ENCODE peak calls at places on chromosomes 5 and 9, in seven cellular contexts. One of them, this sample, is unnamed.

GRCh38 chr5:130795037-130795436 is 370.0 kb downstream of the HINT1 start:
- DNase-seq in hippocampal formation: no peak
- DNase-seq in SK-N-SH: no peak
- DNase-seq in choroid plexus epithelial cell: no peak
- DNase-seq in activated CD4-positive, alpha-beta T cell treated with anti-CD3 and anti-CD28 coated beads for 4 hours: no peak
- DNase-seq in NCI-H748 treated with DMSO at 0.1 percent for 48 hours: no peak
- DNase-seq in brain microvascular endothelial cell: peak; percentile 11
- DNase-seq in this sample: no peak

GRCh38 chr9:116574027-116574679 is 113.0 kb upstream of the TRIM32 start:
- DNase-seq in hippocampal formation: no peak
- DNase-seq in NCI-H748 treated with DMSO at 0.1 percent for 48 hours: no peak
- DNase-seq in SK-N-SH: peak; percentile 70
- DNase-seq in brain microvascular endothelial cell: no peak
- DNase-seq in choroid plexus epithelial cell: peak; percentile 16
- DNase-seq in activated CD4-positive, alpha-beta T cell treated with anti-CD3 and anti-CD28 coated beads for 4 hours: no peak
- DNase-seq in this sample: no peak

GRCh38 chr9:135608294-135608998 is 30.9 kb downstream of the GLT6D1 start:
- DNase-seq in SK-N-SH: peak; percentile 23
- DNase-seq in NCI-H748 treated with DMSO at 0.1 percent for 48 hours: no peak
- DNase-seq in activated CD4-positive, alpha-beta T cell treated with anti-CD3 and anti-CD28 coated beads for 4 hours: no peak
- DNase-seq in brain microvascular endothelial cell: no peak
- DNase-seq in choroid plexus epithelial cell: no peak
- DNase-seq in hippocampal formation: no peak
- DNase-seq in this sample: no peak

GRCh38 chr5:61662670-61663069 is 330.6 kb downstream of the ZSWIM6 start:
- DNase-seq in choroid plexus epithelial cell: no peak
- DNase-seq in NCI-H748 treated with DMSO at 0.1 percent for 48 hours: no peak
- DNase-seq in hippocampal formation: no peak
- DNase-seq in SK-N-SH: no peak
- DNase-seq in brain microvascular endothelial cell: no peak
- DNase-seq in activated CD4-positive, alpha-beta T cell treated with anti-CD3 and anti-CD28 coated beads for 4 hours: no peak
- DNase-seq in this sample: no peak

GRCh38 chr9:22657713-22658112 is 211.1 kb downstream of the DMRTA1 start:
- DNase-seq in brain microvascular endothelial cell: no peak
- DNase-seq in hippocampal formation: no peak
- DNase-seq in choroid plexus epithelial cell: no peak
- DNase-seq in SK-N-SH: no peak
- DNase-seq in NCI-H748 treated with DMSO at 0.1 percent for 48 hours: no peak
- DNase-seq in activated CD4-positive, alpha-beta T cell treated with anti-CD3 and anti-CD28 coated beads for 4 hours: no peak
- DNase-seq in this sample: no peak

GRCh38 chr9:92440751-92441046 is 16.4 kb upstream of the OMD start:
- DNase-seq in activated CD4-positive, alpha-beta T cell treated with anti-CD3 and anti-CD28 coated beads for 4 hours: no peak
- DNase-seq in NCI-H748 treated with DMSO at 0.1 percent for 48 hours: no peak
- DNase-seq in brain microvascular endothelial cell: no peak
- DNase-seq in choroid plexus epithelial cell: no peak
- DNase-seq in SK-N-SH: no peak
- DNase-seq in hippocampal formation: no peak
- DNase-seq in this sample: no peak

GRCh38 chr5:111530298-111530740 is 18.0 kb upstream of the STARD4 start:
- DNase-seq in choroid plexus epithelial cell: peak; percentile 96
- DNase-seq in brain microvascular endothelial cell: peak; percentile 98
- DNase-seq in SK-N-SH: no peak
- DNase-seq in hippocampal formation: no peak
- DNase-seq in activated CD4-positive, alpha-beta T cell treated with anti-CD3 and anti-CD28 coated beads for 4 hours: peak; percentile 87
- DNase-seq in NCI-H748 treated with DMSO at 0.1 percent for 48 hours: no peak
- DNase-seq in this sample: peak; percentile 91

GRCh38 chr9:85332487-85332886 is 409.3 kb downstream of the AGTPBP1 start:
- DNase-seq in SK-N-SH: peak; percentile 41
- DNase-seq in choroid plexus epithelial cell: no peak
- DNase-seq in brain microvascular endothelial cell: no peak
- DNase-seq in NCI-H748 treated with DMSO at 0.1 percent for 48 hours: no peak
- DNase-seq in hippocampal formation: no peak
- DNase-seq in activated CD4-positive, alpha-beta T cell treated with anti-CD3 and anti-CD28 coated beads for 4 hours: no peak
- DNase-seq in this sample: no peak

GRCh38 chr5:36656556-36656955 is 50.1 kb downstream of the SLC1A3 start:
- DNase-seq in activated CD4-positive, alpha-beta T cell treated with anti-CD3 and anti-CD28 coated beads for 4 hours: no peak
- DNase-seq in SK-N-SH: no peak
- DNase-seq in hippocampal formation: no peak
- DNase-seq in NCI-H748 treated with DMSO at 0.1 percent for 48 hours: no peak
- DNase-seq in brain microvascular endothelial cell: no peak
- DNase-seq in choroid plexus epithelial cell: no peak
- DNase-seq in this sample: no peak

GRCh38 chr9:133144142-133144886 is 19.4 kb downstream of the GBGT1 start:
- DNase-seq in choroid plexus epithelial cell: peak; percentile 60
- DNase-seq in hippocampal formation: peak; percentile 56
- DNase-seq in SK-N-SH: peak; percentile 90
- DNase-seq in NCI-H748 treated with DMSO at 0.1 percent for 48 hours: peak; percentile 46
- DNase-seq in activated CD4-positive, alpha-beta T cell treated with anti-CD3 and anti-CD28 coated beads for 4 hours: peak; percentile 93
- DNase-seq in brain microvascular endothelial cell: peak; percentile 27
- DNase-seq in this sample: peak; percentile 82

GRCh38 chr5:115815693-115816225 is 700 bp downstream of the CDO1 start:
- DNase-seq in hippocampal formation: peak; percentile 50
- DNase-seq in choroid plexus epithelial cell: no peak
- DNase-seq in brain microvascular endothelial cell: no peak
- DNase-seq in activated CD4-positive, alpha-beta T cell treated with anti-CD3 and anti-CD28 coated beads for 4 hours: no peak
- DNase-seq in SK-N-SH: peak; percentile 67
- DNase-seq in NCI-H748 treated with DMSO at 0.1 percent for 48 hours: no peak
- DNase-seq in this sample: no peak

GRCh38 chr9:130290353-130291181 is 25.0 kb downstream of the HMCN2 start:
- DNase-seq in choroid plexus epithelial cell: no peak
- DNase-seq in hippocampal formation: no peak
- DNase-seq in NCI-H748 treated with DMSO at 0.1 percent for 48 hours: no peak
- DNase-seq in brain microvascular endothelial cell: no peak
- DNase-seq in SK-N-SH: no peak
- DNase-seq in activated CD4-positive, alpha-beta T cell treated with anti-CD3 and anti-CD28 coated beads for 4 hours: no peak
- DNase-seq in this sample: no peak

GRCh38 chr9:121055642-121056143 is 5.6 kb upstream of the C5 start:
- DNase-seq in brain microvascular endothelial cell: no peak
- DNase-seq in choroid plexus epithelial cell: peak; percentile 18
- DNase-seq in SK-N-SH: no peak
- DNase-seq in NCI-H748 treated with DMSO at 0.1 percent for 48 hours: no peak
- DNase-seq in activated CD4-positive, alpha-beta T cell treated with anti-CD3 and anti-CD28 coated beads for 4 hours: no peak
- DNase-seq in hippocampal formation: no peak
- DNase-seq in this sample: no peak

GRCh38 chr5:14928661-14929060 is 57.1 kb upstream of the ANKH start:
- DNase-seq in activated CD4-positive, alpha-beta T cell treated with anti-CD3 and anti-CD28 coated beads for 4 hours: no peak
- DNase-seq in NCI-H748 treated with DMSO at 0.1 percent for 48 hours: no peak
- DNase-seq in SK-N-SH: no peak
- DNase-seq in brain microvascular endothelial cell: peak; percentile 36
- DNase-seq in choroid plexus epithelial cell: peak; percentile 62
- DNase-seq in hippocampal formation: no peak
- DNase-seq in this sample: no peak

GRCh38 chr9:136741885-136742568 is 713 bp downstream of the LCN10 start:
- DNase-seq in activated CD4-positive, alpha-beta T cell treated with anti-CD3 and anti-CD28 coated beads for 4 hours: peak; percentile 51
- DNase-seq in NCI-H748 treated with DMSO at 0.1 percent for 48 hours: no peak
- DNase-seq in choroid plexus epithelial cell: no peak
- DNase-seq in brain microvascular endothelial cell: no peak
- DNase-seq in hippocampal formation: no peak
- DNase-seq in SK-N-SH: no peak
- DNase-seq in this sample: no peak

GRCh38 chr9:6428940-6429889 is 16.2 kb downstream of the UHRF2 start:
- DNase-seq in SK-N-SH: no peak
- DNase-seq in choroid plexus epithelial cell: peak; percentile 29
- DNase-seq in NCI-H748 treated with DMSO at 0.1 percent for 48 hours: no peak
- DNase-seq in activated CD4-positive, alpha-beta T cell treated with anti-CD3 and anti-CD28 coated beads for 4 hours: no peak
- DNase-seq in brain microvascular endothelial cell: no peak
- DNase-seq in hippocampal formation: no peak
- DNase-seq in this sample: no peak

GRCh38 chr9:108484468-108484867 is 371.3 kb downstream of the ACTL7B start:
- DNase-seq in NCI-H748 treated with DMSO at 0.1 percent for 48 hours: no peak
- DNase-seq in brain microvascular endothelial cell: no peak
- DNase-seq in SK-N-SH: no peak
- DNase-seq in hippocampal formation: no peak
- DNase-seq in choroid plexus epithelial cell: no peak
- DNase-seq in activated CD4-positive, alpha-beta T cell treated with anti-CD3 and anti-CD28 coated beads for 4 hours: no peak
- DNase-seq in this sample: no peak

GRCh38 chr9:107480386-107480789 is 9.2 kb downstream of the KLF4 start:
- DNase-seq in activated CD4-positive, alpha-beta T cell treated with anti-CD3 and anti-CD28 coated beads for 4 hours: no peak
- DNase-seq in choroid plexus epithelial cell: peak; percentile 72
- DNase-seq in NCI-H748 treated with DMSO at 0.1 percent for 48 hours: no peak
- DNase-seq in brain microvascular endothelial cell: no peak
- DNase-seq in hippocampal formation: no peak
- DNase-seq in SK-N-SH: no peak
- DNase-seq in this sample: no peak

GRCh38 chr5:126673477-126673876 is 72.7 kb downstream of the PHAX start:
- DNase-seq in brain microvascular endothelial cell: no peak
- DNase-seq in NCI-H748 treated with DMSO at 0.1 percent for 48 hours: no peak
- DNase-seq in choroid plexus epithelial cell: no peak
- DNase-seq in activated CD4-positive, alpha-beta T cell treated with anti-CD3 and anti-CD28 coated beads for 4 hours: no peak
- DNase-seq in hippocampal formation: no peak
- DNase-seq in SK-N-SH: no peak
- DNase-seq in this sample: no peak

GRCh38 chr5:92309336-92309991 is 926.3 kb upstream of the ARRDC3 start:
- DNase-seq in brain microvascular endothelial cell: peak; percentile 4
- DNase-seq in choroid plexus epithelial cell: peak; percentile 82
- DNase-seq in SK-N-SH: peak; percentile 53
- DNase-seq in NCI-H748 treated with DMSO at 0.1 percent for 48 hours: peak; percentile 72
- DNase-seq in activated CD4-positive, alpha-beta T cell treated with anti-CD3 and anti-CD28 coated beads for 4 hours: no peak
- DNase-seq in hippocampal formation: no peak
- DNase-seq in this sample: no peak

This sample was measured in T-cell.